ENCODE peak calls at places on chromosome 21, in nine cellular contexts. K is endothelial cell of umbilical vein, U is astrocyte, V is A549, O is IMR-90, R is mammary epithelial cell, I is GM23338, E is MM.1S, W is fibroblast of lung. F is an unnamed sample.

GRCh38 chr21:45448810-45449657 is 44.1 kb downstream of the COL18A1 start:
- DNase-seq in K (no peak), U (no peak), V (no peak), O (no peak), R (no peak), I (no peak), E (no peak), W (no peak), F (no peak)

GRCh38 chr21:36702622-36702968 is 3.7 kb downstream of the SIM2 start:
- DNase-seq in K (no peak), U (no peak), V (no peak), O (no peak), R (no peak), I (no peak), E (no peak), W (no peak), F (no peak)

GRCh38 chr21:37207441-37208009 is 59.6 kb downstream of the VPS26C start:
- DNase-seq in K (no peak), U (peak; percentile 22), V (no peak), O (no peak), R (peak; percentile 57), I (no peak), E (peak; percentile 53), W (peak; percentile 40), F (peak; percentile 47)

GRCh38 chr21:44377922-44378645 is 24.7 kb downstream of the TRPM2 start:
- DNase-seq in K (no peak), U (no peak), V (no peak), O (no peak), R (no peak), I (no peak), E (no peak), W (no peak), F (no peak)

GRCh38 chr21:36436829-36437744 is 42.8 kb downstream of the CLDN14 start:
- DNase-seq in K (no peak), U (peak; percentile 34), V (no peak), O (no peak), R (no peak), I (no peak), E (no peak), W (peak; percentile 46), F (no peak)

GRCh38 chr21:44360174-44360573 is 6.8 kb downstream of the TRPM2 start:
- DNase-seq in K (no peak), U (no peak), V (no peak), O (no peak), R (no peak), I (no peak), E (no peak), W (no peak), F (no peak)

GRCh38 chr21:30710499-30710898 is 8.1 kb downstream of the KRTAP21-3 start:
- DNase-seq in K (no peak), U (no peak), V (no peak), O (no peak), R (peak; percentile 98), I (no peak), E (no peak), W (no peak), F (no peak)

GRCh38 chr21:39082656-39083376 is 100.4 kb downstream of the PSMG1 start:
- DNase-seq in K (no peak), U (no peak), V (no peak), O (no peak), R (peak; percentile 25), I (peak; percentile 55), E (peak; percentile 32), W (no peak), F (peak; percentile 45)

GRCh38 chr21:35291963-35292627 is 243.0 kb upstream of the RUNX1 start:
- DNase-seq in K (no peak), U (peak; percentile 72), V (no peak), O (peak; percentile 52), R (no peak), I (no peak), E (no peak), W (peak; percentile 72), F (no peak)

GRCh38 chr21:44711327-44712202 is at the start of gene TSPEAR:
- DNase-seq in K (no peak), U (no peak), V (no peak), O (no peak), R (no peak), I (peak; percentile 57), E (no peak), W (no peak), F (no peak)

GRCh38 chr21:18812308-18812707 is 408.7 kb upstream of the TMPRSS15 start:
- DNase-seq in K (no peak), U (no peak), V (no peak), O (no peak), R (no peak), I (no peak), E (no peak), W (no peak), F (no peak)

GRCh38 chr21:44433791-44434567 is 21.3 kb upstream of the LRRC3 start:
- DNase-seq in K (no peak), U (no peak), V (no peak), O (no peak), R (no peak), I (no peak), E (no peak), W (no peak), F (no peak)

GRCh38 chr21:36910581-36911307 is 55.7 kb downstream of the HLCS start:
- DNase-seq in K (no peak), U (peak; percentile 70), V (peak; percentile 86), O (peak; percentile 81), R (no peak), I (no peak), E (no peak), W (peak; percentile 70), F (peak; percentile 15)

GRCh38 chr21:44303490-44303981 is 3.7 kb downstream of the PFKL start:
- DNase-seq in K (no peak), U (no peak), V (no peak), O (no peak), R (no peak), I (no peak), E (no peak), W (no peak), F (no peak)

GRCh38 chr21:34874689-34875513 is 174.2 kb downstream of the RUNX1 start:
- DNase-seq in K (peak; percentile 55), U (no peak), V (no peak), O (no peak), R (no peak), I (no peak), E (peak; percentile 83), W (no peak), F (no peak)

GRCh38 chr21:46368533-46369285 is 44.8 kb downstream of the PCNT start:
- DNase-seq in K (no peak), U (no peak), V (no peak), O (no peak), R (no peak), I (no peak), E (peak; percentile 87), W (no peak), F (no peak)

GRCh38 chr21:25171438-25171837 is 435.8 kb downstream of the MRPL39 start:
- DNase-seq in K (no peak), U (peak; percentile 77), V (no peak), O (peak; percentile 15), R (no peak), I (no peak), E (no peak), W (peak; percentile 81), F (peak; percentile 55)

GRCh38 chr21:17925900-17926299 is 106.7 kb upstream of the C21orf91 start:
- DNase-seq in K (peak; percentile 17), U (no peak), V (no peak), O (peak; percentile 24), R (no peak), I (peak; percentile 43), E (peak; percentile 63), W (peak; percentile 27), F (peak; percentile 50)

GRCh38 chr21:25964009-25964408 is 206.6 kb downstream of the APP start:
- DNase-seq in K (peak; percentile 93), U (peak; percentile 60), V (no peak), O (no peak), R (no peak), I (no peak), E (no peak), W (peak; percentile 65), F (peak; percentile 66)

GRCh38 chr21:42653492-42654061 is at the start of gene PDE9A:
- DNase-seq in K (no peak), U (no peak), V (no peak), O (no peak), R (no peak), I (peak; percentile 80), E (no peak), W (no peak), F (no peak)
- H3K4me3 ChIP-seq in K (no peak within 1 kb of the TSS), U (peak within 1 kb of the TSS; percentile 5), V (peak within 1 kb of the TSS; percentile 77), O (peak within 1 kb of the TSS; percentile 45), R (peak within 1 kb of the TSS; percentile 40), I (peak within 1 kb of the TSS; percentile 89), E (no peak within 1 kb of the TSS), W (peak within 1 kb of the TSS; percentile 26), F (peak within 1 kb of the TSS; percentile 29)

GRCh38 chr21:33373451-33373850 is 29.8 kb upstream of the IFNGR2 start:
- DNase-seq in K (no peak), U (no peak), V (no peak), O (no peak), R (peak; percentile 76), I (no peak), E (no peak), W (peak; percentile 10), F (peak; percentile 37)
- H3K4me2 ChIP-seq in K (no peak overlapping the region), U (no peak overlapping the region), V (no peak overlapping the region), O (no peak overlapping the region), R (no peak overlapping the region), I (no peak overlapping the region), E (no peak overlapping the region), W (no peak overlapping the region), F (peak overlapping the region; percentile 70)

DNA sequence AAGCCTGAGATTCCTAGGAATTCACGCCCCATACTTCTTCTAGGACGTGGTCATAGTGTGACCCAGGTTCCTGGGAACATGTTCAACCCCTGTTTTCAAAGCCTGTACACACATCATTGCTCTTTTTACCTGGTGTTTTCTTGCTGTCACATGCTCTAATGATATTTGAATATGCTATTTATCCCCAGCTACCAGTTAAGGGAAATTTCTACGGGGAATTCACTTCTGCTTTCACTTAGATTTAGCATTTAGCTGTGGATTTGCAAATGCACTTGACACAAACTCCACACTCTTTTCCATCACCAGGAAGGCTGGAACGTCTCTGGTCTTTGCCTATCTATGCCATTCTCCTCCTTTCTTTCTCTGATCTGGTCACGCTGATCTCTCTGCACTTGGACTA is 11.3 kb upstream of the SAMSN1 start:
- DNase-seq in K (no peak), U (no peak), V (no peak), O (no peak), R (no peak), I (no peak), E (no peak), W (no peak), F (no peak)
- H3K27ac ChIP-seq in K (no peak overlapping the region), U (no peak overlapping the region), V (no peak overlapping the region), O (no peak overlapping the region), R (no peak overlapping the region), I (no peak overlapping the region), E (no peak overlapping the region), W (no peak overlapping the region), F (no peak overlapping the region)

DNA sequence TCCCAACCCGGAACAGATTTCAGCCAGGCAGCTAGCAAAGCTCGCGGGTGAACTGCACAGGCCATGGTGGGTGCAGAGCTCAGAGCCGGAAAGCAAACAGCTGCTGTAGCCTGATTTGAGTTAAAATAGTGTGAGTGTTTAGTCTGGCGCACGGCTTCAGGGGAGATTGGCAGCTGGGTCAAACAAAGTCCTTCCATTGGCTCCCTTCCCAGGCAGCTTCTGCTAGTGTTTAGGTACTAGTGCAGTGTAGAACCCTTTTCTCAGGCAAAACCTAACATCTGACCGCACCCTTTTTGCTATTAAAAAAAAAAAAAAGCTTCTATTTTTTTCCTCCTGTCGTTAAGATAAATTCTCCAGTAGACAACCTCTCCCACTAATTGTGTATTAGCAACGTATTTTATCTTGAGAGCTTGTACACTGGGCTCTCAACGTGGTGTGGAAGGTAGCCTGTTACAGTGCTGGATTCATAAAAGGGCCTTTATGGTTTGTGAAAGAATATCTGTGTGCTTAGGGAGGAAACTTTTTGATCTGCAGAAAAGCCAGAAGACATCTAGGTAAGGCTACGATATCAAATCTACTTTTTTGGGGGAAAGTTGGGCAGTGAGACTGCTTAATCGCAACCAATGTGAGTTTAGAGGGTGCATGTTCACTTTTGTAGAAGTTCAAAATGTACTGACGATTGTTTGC is 689.5 kb downstream of the USP25 start:
- DNase-seq in K (peak; percentile 99), U (peak; percentile 98), V (peak; percentile 63), O (peak; percentile 57), R (peak; percentile 50), I (peak; percentile 6), E (no peak), W (peak; percentile 98), F (no peak)
- H3K4me3 ChIP-seq in K (peak overlapping the region; percentile 100), U (peak overlapping the region; percentile 73), V (peak overlapping the region; percentile 25), O (no peak overlapping the region), R (peak overlapping the region; percentile 49), I (no peak overlapping the region), E (no peak overlapping the region), W (peak overlapping the region; percentile 26), F (no peak overlapping the region)

F was measured in PC-3.